ENCODE peak calls at places on chromosomes 2 and 18, in ten cellular contexts. P is tibial artery, Z is ascending aorta, G is dorsolateral prefrontal cortex, D is fibroblast of mammary gland, E is keratinocyte, U is DND-41, A is A673, B is adrenal gland, V is A549. M is an unnamed sample.

GRCh38 chr2:157364257-157364974 is 38.8 kb upstream of the ERMN start:
- DNase-seq in B (no peak), U (no peak), E (no peak), D (no peak), G (no peak), A (no peak), P (no peak), V (no peak), Z (no peak), M (no peak)

GRCh38 chr2:160363961-160364733 is 129.5 kb downstream of the RBMS1 start:
- DNase-seq in G (no peak), Z (no peak), P (no peak), B (no peak), E (no peak), D (peak; percentile 59), U (no peak), A (no peak), V (no peak), M (no peak)

GRCh38 chr2:170362313-170362795 is 184.4 kb downstream of the MYO3B start:
- DNase-seq in Z (no peak), E (no peak), P (no peak), B (no peak), V (no peak), A (no peak), U (no peak), D (no peak), G (no peak), M (no peak)

GRCh38 chr2:88452980-88453582 is 588 bp upstream of the FOXI3 start:
- DNase-seq in P (no peak), V (no peak), B (no peak), G (no peak), U (no peak), A (no peak), D (no peak), Z (no peak), E (no peak), M (no peak)

GRCh38 chr2:128277961-128278681 is 40.5 kb downstream of the HS6ST1 start:
- DNase-seq in Z (peak; percentile 62), P (no peak), A (no peak), D (no peak), E (no peak), V (no peak), U (no peak), B (peak; percentile 46), G (peak; percentile 3), M (no peak)

GRCh38 chr2:128037624-128038023 is 9.8 kb upstream of the SAP130 start:
- DNase-seq in E (no peak), A (no peak), G (no peak), U (no peak), P (no peak), V (no peak), D (no peak), Z (no peak), B (no peak), M (no peak)

GRCh38 chr2:74849228-74849892 is 15.4 kb downstream of the HK2 start:
- DNase-seq in D (no peak), A (no peak), P (no peak), U (peak; percentile 17), Z (no peak), G (no peak), V (no peak), B (no peak), E (no peak), M (no peak)

GRCh38 chr2:27751377-27751776 is 20.1 kb upstream of the MRPL33 start:
- DNase-seq in P (no peak), U (no peak), A (no peak), E (no peak), V (no peak), B (no peak), Z (no peak), D (no peak), G (no peak), M (no peak)

GRCh38 chr2:136116813-136117390 is 1.0 kb downstream of the CXCR4 start:
- DNase-seq in E (no peak), U (peak; percentile 92), Z (no peak), A (peak; percentile 11), D (no peak), B (peak; percentile 28), V (no peak), G (no peak), P (no peak), M (no peak)

GRCh38 chr2:133642831-133643230 is 74.6 kb upstream of the NCKAP5 start:
- DNase-seq in A (no peak), D (no peak), Z (no peak), E (no peak), G (no peak), U (no peak), B (no peak), P (no peak), V (no peak), M (no peak)

GRCh38 chr2:229230911-229231310 is 40.2 kb downstream of the PID1 start:
- DNase-seq in Z (no peak), E (no peak), A (no peak), D (no peak), G (no peak), P (no peak), U (no peak), V (no peak), B (no peak), M (no peak)

GRCh38 chr2:38935568-38936172 is 46.0 kb downstream of the ARHGEF33 start:
- DNase-seq in D (peak; percentile 61), P (no peak), E (no peak), G (no peak), Z (no peak), B (no peak), U (no peak), V (no peak), A (no peak), M (no peak)

GRCh38 chr18:78875268-78875997 is 104.2 kb upstream of the SALL3 start:
- DNase-seq in U (peak; percentile 43), E (no peak), G (peak; percentile 24), A (peak; percentile 58), Z (no peak), B (peak; percentile 35), P (no peak), V (no peak), D (peak; percentile 10), M (no peak)

DNA sequence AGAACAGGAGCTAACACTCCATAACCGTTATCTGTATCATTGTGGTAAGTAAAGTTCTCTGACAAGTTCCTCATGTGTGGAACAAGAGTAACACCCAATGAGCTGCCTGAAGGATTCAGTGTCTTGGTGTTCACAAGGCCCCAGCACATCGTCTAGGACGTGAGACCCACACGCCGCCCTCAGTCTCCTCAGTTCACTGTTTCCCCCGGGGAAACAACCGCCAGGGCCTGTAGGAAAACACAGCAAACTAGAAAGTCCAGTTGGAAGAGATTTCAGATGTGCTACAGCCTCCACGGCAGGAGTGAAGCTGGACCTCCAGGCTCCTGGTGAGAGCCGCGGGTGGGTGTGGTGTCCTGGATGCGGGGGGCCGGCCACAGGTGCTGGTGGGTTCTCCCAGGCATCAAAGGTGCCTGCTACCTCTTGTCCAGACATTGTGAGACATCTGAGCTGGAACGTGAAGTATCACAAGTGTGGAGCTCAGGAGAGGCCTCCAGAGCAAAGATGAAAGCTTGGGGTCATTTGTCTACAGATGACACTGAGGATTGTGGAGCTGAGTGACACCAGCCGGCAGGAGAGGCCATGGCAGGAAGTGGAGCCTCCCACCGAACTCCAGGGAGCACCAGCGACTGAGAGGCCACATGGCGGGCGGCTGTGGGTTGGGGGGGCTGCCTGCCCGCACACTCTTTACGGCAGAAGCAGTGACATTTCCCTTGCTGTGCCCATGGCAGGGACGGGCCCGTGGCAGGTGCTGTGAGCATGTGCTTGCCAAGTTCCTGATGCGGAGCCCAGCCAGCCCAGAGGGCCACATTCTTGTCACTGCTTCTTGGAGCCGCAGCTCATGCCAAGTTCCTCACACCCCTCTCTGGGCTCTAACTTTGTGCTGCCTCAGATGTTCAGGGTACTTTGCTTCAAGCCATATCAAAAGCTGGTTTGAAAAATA is 131.2 kb downstream of the TMEM18 start:
- DNase-seq in D (no peak), Z (no peak), E (no peak), B (no peak), G (no peak), U (peak; percentile 14), A (no peak), P (no peak), V (no peak), M (no peak)
- H3K4me3 ChIP-seq in D (no peak overlapping the region), Z (no peak overlapping the region), E (no peak overlapping the region), B (no peak overlapping the region), G (no peak overlapping the region), U (no peak overlapping the region), A (no peak overlapping the region), P (no peak overlapping the region), V (no peak overlapping the region), M (no peak overlapping the region)

DNA sequence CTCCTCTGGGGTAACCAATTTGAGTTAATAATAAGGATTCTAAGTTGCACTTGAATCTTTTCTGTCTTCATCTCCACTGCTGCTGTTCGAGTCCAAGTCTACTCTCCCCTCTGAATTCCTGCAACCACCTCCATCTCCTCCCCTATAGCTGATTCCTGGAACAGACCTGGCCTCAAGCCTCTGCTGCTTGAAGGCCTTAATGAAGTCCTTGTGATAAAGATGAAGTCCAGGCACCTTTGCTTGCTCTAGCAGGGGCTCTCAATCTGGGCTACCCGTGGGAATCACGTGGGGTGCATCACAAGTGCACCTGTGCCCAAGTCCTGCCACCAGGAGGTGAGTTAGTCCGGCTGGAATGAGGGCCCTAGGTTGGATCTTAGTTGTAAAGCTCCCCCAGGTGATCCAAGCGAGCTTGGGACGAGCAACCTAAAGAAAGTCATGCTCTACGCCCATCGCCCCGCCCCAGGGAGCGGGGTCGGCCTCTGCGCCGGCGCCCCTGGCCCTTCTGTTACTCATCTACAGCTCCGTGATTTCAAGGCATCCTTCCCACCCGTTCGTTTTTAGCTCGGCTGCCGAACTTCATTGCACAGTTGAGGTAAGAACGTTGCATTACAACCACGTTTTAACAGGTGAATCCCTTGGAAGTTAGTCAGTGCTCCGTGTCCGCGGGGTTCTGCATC is 905 bp upstream of the IAH1 start:
- DNase-seq in D (no peak), Z (no peak), G (no peak), A (no peak), P (no peak), E (no peak), U (no peak), V (peak; percentile 55), B (no peak), M (no peak)
- TF ChIP-seq CTCF in D (peak; percentile 3), Z (no peak), G (peak; percentile 10), A (no peak), P (no peak), E (peak; percentile 38), U (peak; percentile 8), V (no peak), B (no peak), M (peak; percentile 40)

GRCh38 chr18:21242141-21243040 is at the start of gene GREB1L:
- DNase-seq in V (peak; percentile 40), P (no peak), D (peak; percentile 59), Z (peak; percentile 71), B (peak; percentile 16), A (peak; percentile 51), E (no peak), G (peak; percentile 62), U (no peak), M (no peak)
- H3K4me3 ChIP-seq in V (peak within 1 kb of the TSS; percentile 62), P (peak within 1 kb of the TSS; percentile 90), D (peak within 1 kb of the TSS; percentile 67), Z (peak within 1 kb of the TSS; percentile 73), B (peak within 1 kb of the TSS; percentile 57), A (peak within 1 kb of the TSS; percentile 42), E (peak within 1 kb of the TSS; percentile 73), G (peak within 1 kb of the TSS; percentile 66), U (no peak within 1 kb of the TSS), M (peak within 1 kb of the TSS; percentile 51)

DNA sequence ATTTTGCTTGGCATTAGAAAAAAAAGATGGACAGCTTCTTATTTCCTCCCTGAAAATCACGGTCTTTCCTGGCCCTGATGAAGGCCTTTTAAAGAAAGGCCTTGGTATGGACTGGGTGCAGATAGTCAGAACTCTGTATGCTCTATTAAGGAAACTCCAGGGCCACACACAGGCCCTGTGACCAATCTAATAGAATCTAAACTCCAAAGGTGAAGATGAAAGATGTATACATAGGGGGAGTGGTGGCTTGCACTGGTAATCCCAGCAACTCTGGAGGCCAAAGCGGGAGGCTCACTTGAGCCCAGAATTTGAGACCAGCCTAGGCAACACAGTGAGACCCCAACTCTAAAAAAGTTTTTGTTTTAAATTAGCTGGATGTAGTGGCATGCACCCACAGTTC is 37.3 kb downstream of the OXER1 start:
- DNase-seq in V (no peak), P (no peak), B (no peak), A (no peak), U (no peak), G (no peak), E (no peak), Z (no peak), D (no peak), M (no peak)
- TF ChIP-seq CTCF in V (no peak), P (no peak), B (no peak), A (no peak), U (no peak), G (no peak), E (no peak), Z (no peak), D (no peak), M (no peak)